ENCODE peak calls at places on chromosomes 6 and 20, in eight cellular contexts. E, P, D, W, M, N, Q and B are unnamed samples.

GRCh38 chr6:39527792-39528564 is 197.2 kb downstream of the KIF6 start:
- DNase-seq in E (no peak), P (no peak), D (no peak), W (no peak), M (no peak), N (no peak), Q (no peak), B (no peak)

GRCh38 chr20:58953050-58953449 is 28.0 kb upstream of the NELFCD start:
- DNase-seq in E (no peak), P (no peak), D (no peak), W (no peak), M (no peak), N (no peak), Q (no peak), B (no peak)

GRCh38 chr6:137867685-137868509 is 838 bp downstream of the TNFAIP3 start:
- DNase-seq in E (no peak), P (peak), D (peak), W (no peak), M (no peak), N (peak), Q (peak), B (no peak)

GRCh38 chr6:157143171-157143884 is 180.0 kb downstream of the TMEM242 start:
- DNase-seq in E (peak), P (peak), D (no peak), W (peak), M (no peak), N (no peak), Q (peak), B (peak)

GRCh38 chr20:20869161-20869560 is 156.7 kb upstream of the RALGAPA2 start:
- DNase-seq in E (no peak), P (no peak), D (no peak), W (no peak), M (no peak), N (no peak), Q (no peak), B (no peak)

GRCh38 chr6:1001655-1002349 is 308.9 kb upstream of the EXOC2 start:
- DNase-seq in E (no peak), P (no peak), D (no peak), W (peak), M (no peak), N (no peak), Q (no peak), B (no peak)

GRCh38 chr6:13524801-13525508 is 37.6 kb upstream of the GFOD1 start:
- DNase-seq in E (no peak), P (no peak), D (no peak), W (no peak), M (no peak), N (no peak), Q (no peak), B (no peak)

GRCh38 chr6:11329841-11330765 is 97.6 kb upstream of the NEDD9 start:
- DNase-seq in E (no peak), P (no peak), D (no peak), W (no peak), M (no peak), N (no peak), Q (no peak), B (no peak)

GRCh38 chr6:134060491-134061106 is 8.2 kb upstream of the SLC2A12 start:
- DNase-seq in E (no peak), P (no peak), D (peak), W (peak), M (no peak), N (no peak), Q (peak), B (no peak)

GRCh38 chr6:21438237-21438985 is 155.1 kb upstream of the SOX4 start:
- DNase-seq in E (no peak), P (no peak), D (no peak), W (no peak), M (no peak), N (no peak), Q (no peak), B (no peak)

GRCh38 chr6:1670711-1671462 is 61.2 kb downstream of the FOXC1 start:
- DNase-seq in E (no peak), P (no peak), D (no peak), W (no peak), M (no peak), N (no peak), Q (peak), B (no peak)

GRCh38 chr20:1665345-1665744 is 7.8 kb upstream of the SIRPG start:
- DNase-seq in E (no peak), P (no peak), D (no peak), W (no peak), M (no peak), N (no peak), Q (no peak), B (no peak)

GRCh38 chr6:137761072-137761471 is 106.0 kb upstream of the TNFAIP3 start:
- DNase-seq in E (no peak), P (no peak), D (no peak), W (no peak), M (no peak), N (no peak), Q (peak), B (no peak)

GRCh38 chr6:140018588-140018987 is 644.1 kb upstream of the CITED2 start:
- DNase-seq in E (no peak), P (no peak), D (no peak), W (no peak), M (no peak), N (no peak), Q (no peak), B (no peak)

GRCh38 chr20:37397076-37397953 is 51.4 kb downstream of the SRC start:
- DNase-seq in E (no peak), P (no peak), D (no peak), W (no peak), M (no peak), N (no peak), Q (peak), B (no peak)

GRCh38 chr6:28269492-28269891 is 2.5 kb downstream of the ZSCAN26 start:
- DNase-seq in E (no peak), P (no peak), D (peak), W (peak), M (no peak), N (no peak), Q (peak), B (no peak)

GRCh38 chr20:20184149-20184548 is 131.8 kb downstream of the CFAP61 start:
- DNase-seq in E (no peak), P (no peak), D (no peak), W (no peak), M (no peak), N (no peak), Q (peak), B (no peak)

GRCh38 chr6:52013035-52013434 is 74.4 kb downstream of the PKHD1 start:
- DNase-seq in E (no peak), P (no peak), D (peak), W (no peak), M (no peak), N (no peak), Q (peak), B (no peak)

GRCh38 chr6:52820198-52820597 is 16.6 kb upstream of the GSTA1 start:
- DNase-seq in E (no peak), P (no peak), D (no peak), W (peak), M (no peak), N (no peak), Q (peak), B (no peak)

GRCh38 chr6:97026298-97026697 is 101.8 kb downstream of the KLHL32 start:
- DNase-seq in E (no peak), P (no peak), D (no peak), W (no peak), M (peak), N (no peak), Q (no peak), B (no peak)

GRCh38 chr6:11952291-11952690 is 59.8 kb upstream of the HIVEP1 start:
- DNase-seq in E (no peak), P (no peak), D (no peak), W (peak), M (no peak), N (no peak), Q (no peak), B (no peak)